ENCODE peak calls at places on chromosomes 2 and 18, in six cellular contexts. B is cardiac muscle cell, U is neural crest cell, E is Calu3, K is lower lobe of right lung, Q is nephron progenitor cell. Y is an unnamed sample.

GRCh38 chr2:1612391-1613077 is 131.8 kb downstream of the PXDN start:
- DNase-seq in B (no peak), U (no peak), E (no peak), K (no peak), Q (no peak), Y (no peak)

GRCh38 chr2:128384446-128384845 is 65.8 kb upstream of the HS6ST1 start:
- DNase-seq in B (no peak), U (no peak), E (no peak), K (peak), Q (no peak), Y (no peak)

GRCh38 chr2:187188783-187189631 is 259.0 kb downstream of the CALCRL start:
- DNase-seq in B (no peak), U (no peak), E (no peak), K (no peak), Q (no peak), Y (no peak)

GRCh38 chr2:37917281-37918228 is 7.5 kb upstream of the RMDN2 start:
- DNase-seq in B (no peak), U (no peak), E (no peak), K (no peak), Q (no peak), Y (no peak)

GRCh38 chr2:160652236-160652635 is 158.6 kb upstream of the RBMS1 start:
- DNase-seq in B (peak), U (no peak), E (no peak), K (peak), Q (no peak), Y (no peak)

GRCh38 chr2:8502316-8502715 is 179.5 kb upstream of the ID2 start:
- DNase-seq in B (no peak), U (no peak), E (no peak), K (no peak), Q (no peak), Y (no peak)

GRCh38 chr2:71235930-71236587 is 9.2 kb upstream of the PAIP2B start:
- DNase-seq in B (no peak), U (no peak), E (no peak), K (no peak), Q (no peak), Y (no peak)

GRCh38 chr2:323035-323434 is 35.1 kb upstream of the ALKAL2 start:
- DNase-seq in B (no peak), U (no peak), E (no peak), K (no peak), Q (no peak), Y (no peak)

GRCh38 chr2:198296665-198297308 is 492.4 kb downstream of the PLCL1 start:
- DNase-seq in B (peak), U (peak), E (peak), K (no peak), Q (peak), Y (peak)

GRCh38 chr2:43217228-43218220 is 8.9 kb downstream of the ZFP36L2 start:
- DNase-seq in B (no peak), U (no peak), E (no peak), K (no peak), Q (peak), Y (no peak)

GRCh38 chr18:61738488-61738887 is 154.3 kb downstream of the RNF152 start:
- DNase-seq in B (peak), U (no peak), E (no peak), K (no peak), Q (no peak), Y (no peak)

GRCh38 chr18:33871363-33872025 is 293.5 kb downstream of the ASXL3 start:
- DNase-seq in B (no peak), U (no peak), E (no peak), K (no peak), Q (no peak), Y (no peak)

GRCh38 chr2:206851511-206851910 is 86.1 kb downstream of the FASTKD2 start:
- DNase-seq in B (no peak), U (no peak), E (no peak), K (no peak), Q (no peak), Y (no peak)
- TF ChIP-seq CTCF in B (no peak), U (no peak), E (no peak), K (no peak), Q (no peak), Y (no peak)

DNA sequence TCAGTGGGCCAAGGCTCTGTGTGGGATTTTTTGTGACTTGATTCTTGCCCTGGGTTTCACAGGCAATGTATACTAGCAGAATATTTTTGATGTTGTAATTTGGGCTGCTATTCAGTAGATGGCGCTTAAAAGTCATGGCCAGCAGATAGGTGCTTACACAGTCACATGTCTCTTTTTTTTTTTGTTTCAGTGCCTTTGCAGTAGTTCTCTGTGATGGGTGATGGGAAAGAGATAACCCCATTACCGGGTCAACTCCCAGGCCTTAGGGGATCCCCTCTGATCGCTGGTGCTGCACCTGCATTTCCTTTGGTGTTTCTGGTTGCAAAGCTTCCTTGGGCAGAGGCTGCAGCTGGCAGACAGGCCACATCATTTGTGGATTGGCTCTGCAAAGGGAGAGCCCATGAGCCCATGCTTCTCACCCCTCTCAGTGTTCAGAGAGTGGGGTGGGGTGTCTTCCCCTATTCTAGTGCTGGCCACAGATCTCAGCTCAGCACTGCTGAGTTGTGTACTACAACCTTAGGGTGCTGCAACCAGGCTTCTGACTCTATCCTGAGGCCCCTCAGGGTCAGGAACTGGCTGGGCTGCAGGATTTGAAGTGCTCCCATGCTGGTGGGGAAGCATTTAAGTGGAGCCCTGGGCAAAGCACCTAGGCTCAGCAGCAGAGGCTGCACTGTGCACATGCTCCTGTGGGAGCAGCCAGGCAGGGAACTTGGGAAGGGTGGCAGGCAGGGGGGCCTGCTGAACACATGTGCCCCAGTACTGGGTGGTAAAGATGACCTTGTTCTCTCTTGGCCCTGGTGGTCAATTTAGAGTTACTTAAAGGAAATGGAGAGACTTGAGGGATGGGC is 219.8 kb upstream of the SPHKAP start:
- DNase-seq in B (no peak), U (no peak), E (no peak), K (no peak), Q (no peak), Y (no peak)
- TF ChIP-seq CTCF in B (no peak), U (no peak), E (no peak), K (no peak), Q (no peak), Y (no peak)

GRCh38 chr2:145638675-145639074 is 1118.8 kb upstream of the ZEB2 start:
- DNase-seq in B (no peak), U (no peak), E (peak), K (no peak), Q (no peak), Y (no peak)
- TF ChIP-seq CTCF in B (no peak), U (no peak), E (no peak), K (no peak), Q (no peak), Y (no peak)

GRCh38 chr2:169259402-169259801 is 102.9 kb downstream of the LRP2 start:
- DNase-seq in B (no peak), U (no peak), E (no peak), K (no peak), Q (no peak), Y (no peak)

GRCh38 chr2:169260846-169261245 is 101.5 kb downstream of the LRP2 start:
- DNase-seq in B (no peak), U (no peak), E (no peak), K (no peak), Q (no peak), Y (no peak)

GRCh38 chr2:169265581-169265980 is 96.8 kb downstream of the LRP2 start:
- DNase-seq in B (no peak), U (no peak), E (no peak), K (no peak), Q (no peak), Y (no peak)

GRCh38 chr2:169258045-169258601 is 104.2 kb downstream of the LRP2 start:
- DNase-seq in B (peak), U (no peak), E (no peak), K (no peak), Q (no peak), Y (no peak)

DNA sequence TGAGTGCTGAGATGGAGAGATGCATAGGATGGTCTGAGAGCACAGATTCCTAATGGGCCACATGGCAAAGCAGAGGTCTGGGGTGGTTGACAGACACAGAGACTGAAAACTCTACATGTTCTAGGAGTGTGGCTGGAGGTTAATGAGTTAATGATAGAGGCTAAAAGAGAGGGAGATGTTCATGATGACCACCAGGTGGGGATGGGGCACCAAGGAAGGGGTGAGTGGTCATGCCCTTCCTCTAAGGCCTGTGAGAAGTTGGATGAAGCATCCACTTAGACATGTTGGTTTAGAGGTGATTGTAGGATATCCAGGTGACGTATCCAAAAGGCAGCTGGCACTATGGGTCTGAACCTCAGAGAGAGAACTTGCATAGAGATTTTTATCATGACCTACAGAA is 102.1 kb downstream of the LRP2 start:
- DNase-seq in B (no peak), U (no peak), E (no peak), K (no peak), Q (no peak), Y (no peak)
- TF ChIP-seq CTCF in B (no peak), U (peak), E (no peak), K (no peak), Q (no peak), Y (no peak)

DNA sequence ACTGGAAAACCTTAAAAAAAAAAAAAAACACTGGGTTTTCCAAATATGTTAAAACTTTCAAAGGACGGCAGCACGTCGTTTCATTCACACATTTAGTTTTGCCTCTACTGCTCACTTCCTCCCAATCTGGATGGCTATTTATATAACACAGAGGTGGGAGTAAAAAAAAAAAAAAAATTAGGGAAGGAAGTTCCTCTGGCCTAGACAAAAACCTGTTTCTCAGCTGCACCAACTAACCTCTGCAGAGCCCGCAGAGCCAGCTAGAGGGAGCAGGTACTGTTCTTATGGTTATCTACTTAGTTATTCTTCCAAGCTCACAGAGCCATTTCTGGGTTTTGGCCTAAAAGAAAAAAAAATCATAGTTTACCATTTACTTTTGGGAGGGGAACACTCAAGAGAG is 28.1 kb downstream of the SLC1A4 start:
- DNase-seq in B (no peak), U (no peak), E (no peak), K (no peak), Q (no peak), Y (no peak)
- TF ChIP-seq CTCF in B (peak), U (peak), E (no peak), K (peak), Q (no peak), Y (no peak)

GRCh38 chr2:182649316-182649715 is 66.7 kb upstream of the DNAJC10 start:
- DNase-seq in B (peak), U (no peak), E (peak), K (no peak), Q (peak), Y (peak)
- TF ChIP-seq CTCF in B (peak), U (peak), E (peak), K (no peak), Q (peak), Y (peak)

DNA sequence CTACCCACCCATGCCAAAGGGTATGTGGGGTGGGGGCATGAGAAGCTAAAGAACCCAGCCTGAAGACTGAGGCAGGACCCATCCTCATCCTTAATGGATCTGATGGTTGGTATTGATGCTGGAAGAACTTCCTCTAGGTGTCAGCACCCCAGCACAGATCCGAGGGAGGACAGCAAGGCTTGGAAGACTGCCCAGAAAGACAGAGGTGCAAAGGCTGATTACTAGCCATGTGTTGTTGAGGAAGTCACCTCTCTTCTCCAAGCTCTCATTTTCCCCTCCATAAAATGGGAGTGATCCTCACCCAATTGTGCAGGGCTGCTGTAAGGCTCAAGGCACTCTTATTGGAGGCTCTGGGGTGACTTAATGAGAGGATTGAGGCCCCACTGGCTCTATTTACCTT is 256.5 kb downstream of the CELF4 start:
- DNase-seq in B (peak), U (no peak), E (peak), K (no peak), Q (no peak), Y (no peak)
- TF ChIP-seq CTCF in B (no peak), U (no peak), E (no peak), K (no peak), Q (no peak), Y (no peak)

DNA sequence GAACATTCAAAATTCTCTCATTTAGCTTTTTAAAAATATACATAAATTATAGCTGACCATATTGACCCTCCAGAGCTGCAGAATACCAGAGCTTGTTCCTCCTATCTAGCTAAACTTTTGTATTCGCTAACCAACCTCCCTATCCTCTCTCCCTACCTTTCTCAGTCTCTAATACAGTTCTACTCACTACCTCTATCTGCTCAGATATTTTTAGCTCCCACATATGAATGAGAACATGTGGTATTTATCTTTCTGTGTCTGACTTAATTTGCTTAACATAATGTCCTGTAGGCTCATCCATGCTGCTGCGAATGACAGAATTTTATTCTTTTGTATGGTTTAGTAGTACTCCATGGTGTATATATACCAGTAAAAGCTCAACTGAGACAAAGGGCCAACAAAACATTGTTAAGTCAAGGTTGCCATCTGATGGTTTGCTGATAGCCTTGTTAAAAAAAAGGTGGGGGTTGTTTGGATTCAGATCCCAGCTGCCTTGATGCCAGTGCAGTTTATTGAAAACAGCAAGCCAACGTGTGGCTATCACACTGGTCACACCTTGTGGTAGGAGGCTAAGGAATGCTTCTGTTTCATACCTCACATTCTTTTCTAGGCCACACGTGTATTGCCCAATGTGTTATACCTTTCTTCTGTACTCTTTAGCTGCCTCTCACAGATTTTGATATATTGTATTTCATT is 101.5 kb downstream of the VWA3B start:
- DNase-seq in B (peak), U (no peak), E (peak), K (no peak), Q (no peak), Y (no peak)
- TF ChIP-seq CTCF in B (no peak), U (no peak), E (no peak), K (no peak), Q (no peak), Y (no peak)

GRCh38 chr2:44744961-44745360 is 196.5 kb upstream of the SIX3 start:
- DNase-seq in B (no peak), U (no peak), E (no peak), K (no peak), Q (no peak), Y (no peak)

GRCh38 chr2:44740678-44741077 is 200.8 kb upstream of the SIX3 start:
- DNase-seq in B (peak), U (no peak), E (peak), K (no peak), Q (no peak), Y (no peak)

GRCh38 chr2:44742054-44742453 is 199.4 kb upstream of the SIX3 start:
- DNase-seq in B (no peak), U (no peak), E (no peak), K (no peak), Q (no peak), Y (no peak)

GRCh38 chr2:44743473-44743872 is 198.0 kb upstream of the SIX3 start:
- DNase-seq in B (no peak), U (no peak), E (no peak), K (no peak), Q (no peak), Y (no peak)

DNA sequence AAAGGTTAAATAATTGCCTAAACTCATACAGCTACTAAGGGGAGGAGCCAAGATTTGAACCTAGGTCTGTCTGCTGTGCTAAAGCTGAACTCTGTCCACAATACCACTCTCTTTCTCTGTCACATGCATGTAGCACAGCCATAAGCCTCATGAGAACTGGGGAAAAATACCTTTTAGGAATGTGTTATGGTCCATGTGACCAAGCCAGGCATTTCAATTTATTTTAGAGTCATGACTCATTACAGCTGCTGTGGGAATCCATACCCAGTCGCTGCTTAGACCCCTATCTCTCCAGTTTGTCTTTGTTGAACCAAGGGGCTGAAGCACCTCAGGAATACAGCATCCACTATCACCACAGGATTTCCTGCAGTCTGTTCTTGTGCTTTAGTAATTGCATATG is 200.0 kb upstream of the SIX3 start:
- DNase-seq in B (no peak), U (no peak), E (no peak), K (no peak), Q (no peak), Y (no peak)
- TF ChIP-seq CTCF in B (no peak), U (no peak), E (no peak), K (no peak), Q (no peak), Y (no peak)